ENCODE peak calls at places on chromosomes 2 and 18, in eight cellular contexts. S is A549, M is heart left ventricle, H is thyroid gland, C is vagina, R is upper lobe of left lung, L is IMR-90, Z is H1. I is an unnamed sample.

GRCh38 chr2:120262761-120263428 is 10.2 kb downstream of the RALB start:
- DNase-seq in S (no peak), M (no peak), H (no peak), C (no peak), R (no peak), L (peak), Z (no peak), I (no peak)

GRCh38 chr2:171541202-171541884 is 19.1 kb downstream of the CYBRD1 start:
- DNase-seq in S (no peak), M (no peak), H (no peak), C (no peak), R (no peak), L (no peak), Z (no peak), I (no peak)

GRCh38 chr2:12076810-12077209 is 330.4 kb downstream of the LPIN1 start:
- DNase-seq in S (no peak), M (no peak), H (peak), C (no peak), R (no peak), L (no peak), Z (no peak), I (no peak)

GRCh38 chr2:146584316-146584715 is 1260.5 kb upstream of the ACVR2A start:
- DNase-seq in S (no peak), M (no peak), H (no peak), C (no peak), R (no peak), L (no peak), Z (no peak), I (no peak)

GRCh38 chr2:118731396-118731795 is 116.1 kb downstream of the EN1 start:
- DNase-seq in S (no peak), M (no peak), H (no peak), C (no peak), R (no peak), L (no peak), Z (no peak), I (no peak)

GRCh38 chr2:240302041-240302440 is 133.4 kb upstream of the GPC1 start:
- DNase-seq in S (no peak), M (peak), H (no peak), C (peak), R (peak), L (no peak), Z (no peak), I (no peak)

GRCh38 chr2:232838406-232838874 is 31.6 kb upstream of the SNORC start:
- DNase-seq in S (no peak), M (no peak), H (no peak), C (no peak), R (no peak), L (peak), Z (no peak), I (peak)

GRCh38 chr2:152740743-152741328 is 22.4 kb downstream of the ARL6IP6 start:
- DNase-seq in S (peak), M (no peak), H (no peak), C (no peak), R (no peak), L (peak), Z (no peak), I (no peak)

GRCh38 chr2:85733121-85733960 is 20.4 kb upstream of the ATOH8 start:
- DNase-seq in S (no peak), M (peak), H (peak), C (no peak), R (no peak), L (no peak), Z (no peak), I (no peak)

GRCh38 chr2:52365946-52366345 is 1334.0 kb upstream of the NRXN1 start:
- DNase-seq in S (no peak), M (no peak), H (no peak), C (no peak), R (no peak), L (no peak), Z (no peak), I (no peak)

GRCh38 chr2:10030311-10030736 is 13.0 kb upstream of the KLF11 start:
- DNase-seq in S (no peak), M (no peak), H (no peak), C (no peak), R (no peak), L (no peak), Z (no peak), I (peak)

GRCh38 chr2:10029875-10030223 is 13.5 kb upstream of the KLF11 start:
- DNase-seq in S (no peak), M (no peak), H (no peak), C (no peak), R (no peak), L (no peak), Z (no peak), I (no peak)

GRCh38 chr2:10028407-10028987 is 14.9 kb upstream of the KLF11 start:
- DNase-seq in S (no peak), M (no peak), H (no peak), C (no peak), R (no peak), L (no peak), Z (no peak), I (no peak)

GRCh38 chr2:10027931-10028330 is 15.4 kb upstream of the KLF11 start:
- DNase-seq in S (no peak), M (no peak), H (no peak), C (no peak), R (no peak), L (no peak), Z (no peak), I (no peak)

DNA sequence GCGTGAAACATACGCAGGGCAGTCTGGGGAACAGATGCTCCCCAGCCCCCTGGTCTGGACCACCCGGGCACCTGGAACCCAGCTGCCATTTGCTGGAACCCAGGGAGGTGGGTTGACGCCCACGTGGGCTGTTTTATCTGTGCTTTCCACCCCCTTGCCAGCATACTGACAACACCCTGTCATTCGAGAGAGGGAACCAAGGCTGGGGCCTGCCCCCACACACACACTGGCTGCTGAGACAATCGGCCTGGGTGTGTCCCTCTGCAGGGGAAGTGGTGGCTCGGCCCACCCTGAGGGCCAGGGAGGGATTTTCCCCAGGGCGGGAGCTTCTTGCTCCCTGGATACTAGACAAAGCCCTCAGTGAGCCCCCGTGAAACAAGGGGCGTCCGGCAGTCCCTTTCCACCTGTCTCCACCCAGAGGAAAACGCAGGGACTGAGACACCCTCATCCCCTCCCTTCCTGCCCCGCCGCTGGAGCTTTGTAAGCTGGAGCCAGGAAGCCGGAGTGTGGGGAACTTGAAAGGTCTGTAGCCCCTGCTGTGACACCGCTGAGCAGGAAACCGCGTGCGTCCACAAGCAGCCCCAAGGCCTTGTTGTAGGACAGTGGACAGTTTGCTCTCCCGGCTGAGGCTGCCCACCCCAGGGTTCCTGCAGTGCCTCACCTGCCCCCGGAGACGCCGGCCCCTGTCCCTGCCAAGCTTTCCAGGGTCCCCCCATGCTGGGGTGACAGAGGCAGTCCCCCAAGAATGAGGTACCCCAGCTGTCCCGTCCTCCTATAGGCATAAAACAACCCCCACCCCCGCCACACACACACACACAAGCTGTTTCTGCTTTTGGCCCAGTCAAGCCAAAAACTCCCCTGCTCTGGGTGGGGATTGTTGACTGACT is 14.1 kb upstream of the KLF11 start:
- DNase-seq in S (no peak), M (peak), H (no peak), C (no peak), R (peak), L (no peak), Z (no peak), I (no peak)
- TF ChIP-seq POLR2A in S (no peak), M (peak), H (no peak), C (no peak), R (peak), L (no peak), Z (no peak), I (no peak)

DNA sequence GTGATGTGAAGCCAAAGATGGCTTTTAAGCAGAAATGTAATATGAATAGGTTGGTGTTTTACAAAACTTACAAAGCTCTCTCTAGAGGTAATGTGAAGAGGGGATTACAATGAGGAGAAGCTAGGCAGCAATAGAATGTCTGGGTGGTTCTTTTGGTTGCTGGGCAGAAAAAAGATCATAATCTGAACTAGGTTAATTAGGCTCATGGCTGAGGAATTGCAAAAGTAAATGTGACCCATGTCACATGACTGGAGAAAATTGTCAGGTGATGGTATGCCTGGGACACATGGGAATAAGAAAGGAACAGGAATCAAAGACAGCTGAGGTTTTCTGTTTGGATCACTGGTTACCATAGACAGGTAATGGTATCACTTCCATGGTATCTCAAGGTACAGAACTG is 7.5 kb upstream of the RIT2 start:
- DNase-seq in S (no peak), M (no peak), H (no peak), C (no peak), R (no peak), L (no peak), Z (no peak), I (no peak)
- TF ChIP-seq CTCF in S (no peak), M (no peak), H (no peak), C (no peak), R (no peak), L (no peak), Z (no peak), I (no peak)

DNA sequence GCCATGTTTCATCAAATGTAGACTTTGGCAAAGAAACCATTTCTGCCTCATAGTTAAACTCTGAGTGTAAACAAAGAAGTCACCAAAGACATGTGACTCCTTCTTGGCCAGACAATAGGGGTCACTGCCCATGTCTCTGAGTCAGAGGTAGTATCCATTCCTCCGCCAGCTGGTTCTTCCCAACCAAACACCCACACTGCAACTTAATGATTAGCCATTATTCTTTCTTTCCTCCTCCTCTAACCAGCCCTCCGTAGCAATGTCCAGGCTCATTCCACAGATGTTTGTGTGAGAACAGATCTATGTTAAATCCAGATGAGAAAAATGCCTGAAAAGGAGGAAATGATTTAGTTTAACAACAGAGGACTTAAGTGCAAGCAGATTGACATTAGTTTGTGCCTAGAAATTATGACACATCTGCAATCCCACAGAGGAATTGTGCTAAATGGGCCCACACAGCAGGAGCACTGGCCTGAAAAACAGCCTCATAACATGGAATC is 127.9 kb upstream of the SH3BP4 start:
- DNase-seq in S (peak), M (peak), H (no peak), C (no peak), R (no peak), L (peak), Z (no peak), I (peak)
- H3K27ac ChIP-seq in S (peak), M (peak), H (no peak), C (peak), R (no peak), L (peak), Z (no peak), I (peak)

GRCh38 chr2:168494190-168494711 is 38.2 kb downstream of the CERS6 start:
- DNase-seq in S (peak), M (no peak), H (no peak), C (no peak), R (no peak), L (no peak), Z (no peak), I (no peak)

GRCh38 chr2:168486440-168486839 is 30.4 kb downstream of the CERS6 start:
- DNase-seq in S (no peak), M (no peak), H (no peak), C (no peak), R (no peak), L (no peak), Z (no peak), I (no peak)

GRCh38 chr2:168490916-168491605 is 35.0 kb downstream of the CERS6 start:
- DNase-seq in S (no peak), M (no peak), H (no peak), C (no peak), R (no peak), L (no peak), Z (no peak), I (no peak)

GRCh38 chr2:168495524-168495923 is 39.5 kb downstream of the CERS6 start:
- DNase-seq in S (no peak), M (no peak), H (no peak), C (no peak), R (no peak), L (no peak), Z (no peak), I (no peak)

DNA sequence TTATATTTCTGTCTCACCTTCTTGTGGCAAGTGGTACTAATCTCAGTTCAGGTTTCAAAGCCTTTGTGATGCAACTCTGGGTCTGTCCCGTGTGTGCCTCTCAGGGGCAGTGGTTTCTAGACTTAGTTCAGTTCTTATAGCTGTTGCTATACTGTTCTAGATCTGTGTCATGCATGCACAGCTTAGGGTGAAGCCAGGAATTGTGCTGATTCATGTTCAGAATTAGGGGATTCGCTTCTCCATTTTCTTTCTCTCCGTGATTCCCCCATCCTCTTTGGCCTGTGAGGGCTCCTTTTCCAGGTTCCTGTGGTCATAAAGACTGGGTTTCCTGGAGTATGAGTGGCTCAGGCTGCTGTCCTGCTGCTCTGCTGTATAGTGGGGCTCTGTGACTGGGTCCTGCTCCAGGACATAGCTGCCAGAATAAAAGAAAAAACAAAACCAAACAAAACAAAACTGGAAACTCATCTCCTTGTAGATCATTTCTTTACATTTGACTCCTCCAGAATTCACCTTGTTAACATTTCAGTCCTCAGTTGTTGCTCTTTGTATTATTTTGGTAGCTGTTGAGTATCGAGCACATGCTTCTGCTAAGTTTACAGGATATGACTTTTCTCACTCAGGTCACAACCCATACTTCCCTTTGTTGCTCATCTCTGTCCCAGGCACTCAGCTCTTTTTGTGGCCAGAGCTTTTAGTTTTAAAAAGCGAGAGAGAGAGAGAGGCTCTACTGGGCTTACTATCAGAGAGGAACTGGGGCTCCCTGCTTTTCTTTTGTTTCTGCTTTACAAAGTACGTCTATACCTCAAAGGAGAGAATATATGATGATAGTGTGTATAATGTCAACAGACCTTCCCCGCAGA is 34.2 kb downstream of the CERS6 start:
- DNase-seq in S (peak), M (no peak), H (no peak), C (no peak), R (peak), L (peak), Z (no peak), I (no peak)
- TF ChIP-seq POLR2A in S (no peak), M (no peak), H (no peak), C (no peak), R (no peak), L (no peak), Z (no peak), I (no peak)